ENCODE peak calls at places on chromosomes 3 and 15, in nine cellular contexts. C is AG09319, A is GM12878, L is GM06990, S is progenitor cell of endocrine pancreas, H is endothelial cell, G is AG10803, X is hepatocyte, Q is glutamatergic neuron. O is an unnamed sample.

GRCh38 chr15:46786886-46787285 is 930.4 kb upstream of the SEMA6D start:
- DNase-seq in C (no peak), A (no peak), L (no peak), S (no peak), H (no peak), G (no peak), X (peak; percentile 11), Q (no peak), O (no peak)

GRCh38 chr3:51705276-51706020 is 1.4 kb upstream of the GRM2 start:
- DNase-seq in C (no peak), A (no peak), L (no peak), S (no peak), H (no peak), G (no peak), X (no peak), Q (peak; percentile 24), O (no peak)

GRCh38 chr3:14371573-14372474 is 30.6 kb upstream of the SLC6A6 start:
- DNase-seq in C (peak; percentile 12), A (no peak), L (no peak), S (no peak), H (no peak), G (peak; percentile 64), X (peak; percentile 79), Q (no peak), O (no peak)

GRCh38 chr3:16474920-16475319 is 38.6 kb downstream of the RFTN1 start:
- DNase-seq in C (no peak), A (no peak), L (no peak), S (no peak), H (no peak), G (peak; percentile 59), X (no peak), Q (no peak), O (no peak)

GRCh38 chr3:25266677-25267076 is 161.4 kb upstream of the RARB start:
- DNase-seq in C (no peak), A (no peak), L (no peak), S (no peak), H (no peak), G (no peak), X (no peak), Q (no peak), O (no peak)

GRCh38 chr15:29040367-29040745 is 154.6 kb downstream of the APBA2 start:
- DNase-seq in C (no peak), A (no peak), L (no peak), S (no peak), H (no peak), G (peak; percentile 14), X (peak; percentile 37), Q (no peak), O (peak; percentile 57)

GRCh38 chr3:114608293-114608692 is 314.5 kb downstream of the TIGIT start:
- DNase-seq in C (no peak), A (no peak), L (no peak), S (no peak), H (no peak), G (peak; percentile 95), X (no peak), Q (no peak), O (no peak)

GRCh38 chr15:99310745-99311144 is 59.5 kb downstream of the LRRC28 start:
- DNase-seq in C (no peak), A (no peak), L (no peak), S (no peak), H (no peak), G (no peak), X (no peak), Q (no peak), O (no peak)

GRCh38 chr3:40086890-40087884 is 222.3 kb upstream of the EIF1B start:
- DNase-seq in C (no peak), A (no peak), L (no peak), S (no peak), H (no peak), G (peak; percentile 72), X (peak; percentile 56), Q (no peak), O (no peak)

GRCh38 chr3:137770821-137771399 is 6.8 kb downstream of the SOX14 start:
- DNase-seq in C (no peak), A (no peak), L (no peak), S (no peak), H (peak; percentile 51), G (no peak), X (peak; percentile 16), Q (peak; percentile 50), O (peak; percentile 42)

GRCh38 chr3:52218026-52218425 is 7.4 kb downstream of the TLR9 start:
- DNase-seq in C (no peak), A (no peak), L (no peak), S (no peak), H (no peak), G (no peak), X (no peak), Q (no peak), O (no peak)

GRCh38 chr15:100723323-100723801 is 121.0 kb downstream of the ASB7 start:
- DNase-seq in C (no peak), A (no peak), L (no peak), S (no peak), H (no peak), G (no peak), X (no peak), Q (no peak), O (no peak)

GRCh38 chr3:1082024-1082633 is 10.7 kb upstream of the CNTN6 start:
- DNase-seq in C (no peak), A (no peak), L (no peak), S (peak; percentile 22), H (no peak), G (peak; percentile 39), X (peak; percentile 80), Q (peak; percentile 62), O (peak; percentile 32)

GRCh38 chr3:1088503-1088902 is 4.3 kb upstream of the CNTN6 start:
- DNase-seq in C (no peak), A (no peak), L (no peak), S (no peak), H (no peak), G (no peak), X (no peak), Q (no peak), O (no peak)

GRCh38 chr3:1091276-1091675 is 1.5 kb upstream of the CNTN6 start:
- DNase-seq in C (no peak), A (no peak), L (no peak), S (no peak), H (no peak), G (no peak), X (no peak), Q (no peak), O (no peak)

GRCh38 chr3:1092061-1092460 is 763 bp upstream of the CNTN6 start:
- DNase-seq in C (no peak), A (no peak), L (no peak), S (no peak), H (no peak), G (no peak), X (no peak), Q (no peak), O (no peak)

GRCh38 chr3:1087066-1087555 is 5.7 kb upstream of the CNTN6 start:
- DNase-seq in C (peak; percentile 28), A (no peak), L (no peak), S (no peak), H (no peak), G (peak; percentile 94), X (peak; percentile 58), Q (peak; percentile 19), O (no peak)
- TF ChIP-seq CTCF in C (no peak), A (no peak), L (no peak), S (peak; percentile 19), H (no peak), G (peak; percentile 56), X (peak; percentile 43), Q (no peak), O (no peak)

GRCh38 chr3:10322355-10322715 is 1.4 kb upstream of the SEC13 start:
- DNase-seq in C (no peak), A (no peak), L (no peak), S (no peak), H (no peak), G (no peak), X (no peak), Q (no peak), O (no peak)

GRCh38 chr3:10319251-10319650 is 1.7 kb downstream of the SEC13 start:
- DNase-seq in C (no peak), A (no peak), L (no peak), S (no peak), H (no peak), G (no peak), X (no peak), Q (no peak), O (no peak)

GRCh38 chr3:10320320-10320677 is 613 bp downstream of the SEC13 start:
- DNase-seq in C (no peak), A (no peak), L (no peak), S (no peak), H (no peak), G (no peak), X (no peak), Q (no peak), O (no peak)

GRCh38 chr3:10319804-10320203 is 1.1 kb downstream of the SEC13 start:
- DNase-seq in C (no peak), A (no peak), L (no peak), S (no peak), H (no peak), G (peak; percentile 12), X (no peak), Q (no peak), O (no peak)

DNA sequence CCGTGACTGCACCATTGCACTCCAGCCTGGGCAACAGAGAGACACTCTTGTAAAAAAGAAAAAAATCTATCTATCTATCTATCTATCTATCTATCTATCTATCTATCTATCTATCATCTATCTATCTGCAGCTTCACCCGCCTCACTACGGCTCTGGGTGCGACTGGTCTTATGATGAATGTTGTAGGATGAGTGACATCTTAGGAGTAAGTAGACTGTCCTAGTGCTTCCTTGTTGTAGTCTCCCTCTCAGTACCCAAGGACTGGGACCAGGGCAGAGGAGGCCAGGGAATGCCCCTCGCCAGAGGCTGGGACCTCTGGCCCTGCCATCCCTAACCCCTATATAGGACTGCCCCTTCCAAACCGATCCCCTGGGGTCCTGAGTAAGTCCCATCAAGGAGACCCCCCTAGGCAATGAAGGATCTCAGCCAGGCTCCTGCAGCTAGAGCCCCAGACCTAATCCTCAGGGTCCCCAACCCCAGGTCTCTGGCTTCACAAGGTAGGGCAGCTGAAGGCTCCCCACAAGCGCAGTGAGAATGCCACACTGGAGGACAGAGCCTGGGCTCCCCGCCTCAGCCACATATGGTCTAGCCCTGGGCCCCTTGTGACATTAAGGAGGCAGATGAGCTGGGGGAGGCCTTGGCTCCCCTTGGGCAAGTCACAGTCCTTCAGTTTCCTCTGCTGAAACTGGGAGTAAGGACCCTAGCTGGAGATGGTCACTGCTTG is 880 bp upstream of the SEC13 start:
- DNase-seq in C (no peak), A (no peak), L (no peak), S (no peak), H (no peak), G (no peak), X (no peak), Q (no peak), O (no peak)
- TF ChIP-seq CTCF in C (no peak), A (no peak), L (no peak), S (no peak), H (no peak), G (no peak), X (no peak), Q (no peak), O (no peak)

GRCh38 chr15:72382146-72382545 is 6.3 kb upstream of the HEXA start:
- DNase-seq in C (no peak), A (no peak), L (no peak), S (no peak), H (no peak), G (no peak), X (no peak), Q (no peak), O (no peak)
- TF ChIP-seq CTCF in C (peak; percentile 3), A (peak; percentile 28), L (peak; percentile 35), S (peak; percentile 36), H (peak; percentile 26), G (peak; percentile 34), X (no peak), Q (no peak), O (no peak)

GRCh38 chr3:34969513-34969912 is 669.8 kb upstream of the ARPP21 start:
- DNase-seq in C (no peak), A (no peak), L (no peak), S (no peak), H (no peak), G (no peak), X (no peak), Q (no peak), O (no peak)
- TF ChIP-seq CTCF in C (no peak), A (no peak), L (no peak), S (no peak), H (no peak), G (no peak), X (no peak), Q (no peak), O (no peak)